ENCODE peak calls at places on chromosome 1, in five cellular contexts. V, F, H, R and G are unnamed samples.

GRCh38 chr1:184362876-184363275 is 24.0 kb upstream of the C1orf21 start:
- DNase-seq in V (peak; percentile 51), F (no peak), H (no peak), R (no peak), G (no peak)

GRCh38 chr1:8604041-8604942 is 213.1 kb downstream of the RERE start:
- DNase-seq in V (peak; percentile 49), F (peak; percentile 44), H (peak; percentile 88), R (peak; percentile 16), G (peak; percentile 80)

GRCh38 chr1:32180186-32181060 is 948 bp downstream of the TXLNA start:
- DNase-seq in V (peak; percentile 67), F (peak; percentile 38), H (peak; percentile 66), R (no peak), G (peak; percentile 59)

GRCh38 chr1:233490488-233490887 is 123.4 kb upstream of the KCNK1 start:
- DNase-seq in V (no peak), F (no peak), H (no peak), R (no peak), G (no peak)

GRCh38 chr1:56833088-56833487 is 13.9 kb upstream of the FYB2 start:
- DNase-seq in V (peak; percentile 8), F (no peak), H (no peak), R (no peak), G (no peak)

GRCh38 chr1:156806512-156807440 is 9.9 kb downstream of the SH2D2A start:
- DNase-seq in V (no peak), F (no peak), H (peak; percentile 16), R (no peak), G (no peak)

GRCh38 chr1:59484090-59484489 is 187.2 kb downstream of the FGGY start:
- DNase-seq in V (peak; percentile 86), F (no peak), H (peak; percentile 18), R (no peak), G (no peak)

GRCh38 chr1:164557270-164557669 is 1.7 kb upstream of the PBX1 start:
- DNase-seq in V (no peak), F (no peak), H (no peak), R (no peak), G (no peak)

GRCh38 chr1:234611153-234611798 is 1.3 kb upstream of the IRF2BP2 start:
- DNase-seq in V (peak; percentile 94), F (peak; percentile 94), H (peak; percentile 91), R (no peak), G (peak; percentile 86)